ENCODE peak calls at places on chromosomes 7 and 10, in six cellular contexts. A is HTR-8/SVneo; X is PC-9; Z is brain pericyte; F is activated naive CD4-positive, alpha-beta T cell treated with Interleukin-2 at 50 U/mL for 16 hours; U is sigmoid colon. S is an unnamed sample.

GRCh38 chr7:156163747-156164146 is 351.5 kb upstream of the SHH start:
- DNase-seq in A (no peak), X (no peak), Z (no peak), F (no peak), U (no peak), S (no peak)

GRCh38 chr7:132328760-132329159 is 247.5 kb downstream of the PLXNA4 start:
- DNase-seq in A (no peak), X (no peak), Z (no peak), F (no peak), U (no peak), S (no peak)

GRCh38 chr10:89029785-89030437 is 39.3 kb downstream of the FAS start:
- DNase-seq in A (peak; percentile 37), X (no peak), Z (no peak), F (peak; percentile 72), U (peak; percentile 88), S (no peak)

GRCh38 chr7:139725077-139725476 is 52.7 kb downstream of the HIPK2 start:
- DNase-seq in A (no peak), X (peak; percentile 42), Z (no peak), F (no peak), U (no peak), S (no peak)

GRCh38 chr7:954330-955238 is at the start of gene ADAP1:
- DNase-seq in A (peak; percentile 74), X (no peak), Z (no peak), F (peak; percentile 59), U (peak; percentile 67), S (no peak)

GRCh38 chr7:74289660-74290589 is 718 bp downstream of the CLIP2 start:
- DNase-seq in A (no peak), X (no peak), Z (no peak), F (peak; percentile 38), U (peak; percentile 82), S (no peak)

GRCh38 chr7:80186721-80187120 is 52.1 kb downstream of the GNAI1 start:
- DNase-seq in A (no peak), X (no peak), Z (no peak), F (no peak), U (no peak), S (no peak)

GRCh38 chr7:2650451-2650850 is 18.7 kb downstream of the TTYH3 start:
- DNase-seq in A (no peak), X (no peak), Z (no peak), F (no peak), U (no peak), S (no peak)

GRCh38 chr10:83045731-83046130 is 1093.6 kb upstream of the GHITM start:
- DNase-seq in A (no peak), X (no peak), Z (no peak), F (no peak), U (no peak), S (no peak)

GRCh38 chr7:99092064-99092720 is 51.7 kb downstream of the SMURF1 start:
- DNase-seq in A (no peak), X (no peak), Z (no peak), F (no peak), U (no peak), S (no peak)

GRCh38 chr7:134500406-134500805 is 27.0 kb upstream of the AKR1B10 start:
- DNase-seq in A (no peak), X (no peak), Z (no peak), F (no peak), U (no peak), S (no peak)

GRCh38 chr10:128056303-128057050 is 69.7 kb downstream of the MKI67 start:
- DNase-seq in A (no peak), X (no peak), Z (no peak), F (no peak), U (no peak), S (no peak)

GRCh38 chr7:98265841-98266271 is 13.8 kb upstream of the TECPR1 start:
- DNase-seq in A (no peak), X (peak; percentile 67), Z (no peak), F (no peak), U (no peak), S (no peak)

GRCh38 chr10:67602268-67602950 is 93.6 kb downstream of the CTNNA3 start:
- DNase-seq in A (peak; percentile 69), X (no peak), Z (no peak), F (no peak), U (no peak), S (peak; percentile 63)

GRCh38 chr7:127741764-127742375 is 89.9 kb downstream of the SND1 start:
- DNase-seq in A (no peak), X (no peak), Z (no peak), F (no peak), U (no peak), S (no peak)

GRCh38 chr10:52050429-52051047 is 263.5 kb upstream of the DKK1 start:
- DNase-seq in A (no peak), X (no peak), Z (no peak), F (no peak), U (no peak), S (no peak)

GRCh38 chr10:27658788-27659187 is 86.8 kb downstream of the MKX start:
- DNase-seq in A (peak; percentile 51), X (no peak), Z (no peak), F (no peak), U (no peak), S (no peak)

S was measured in epithelial cell of proximal tubule.